ENCODE peak calls at places on chromosomes 4 and X, in nine cellular contexts. M is NCI-H345; G is M059J; I is fibroblast of the aortic adventitia; J is NCI-H1694 treated with DMSO at 0.1 percent for 48 hours; A is hepatocyte; W is MG63; C is stimulated activated CD4-positive, alpha-beta T cell treated with anti-CD3 and anti-CD28 coated beads, Interleukin-15, amount 100 ng/mL, for 1 hour; X is effector memory CD4-positive, alpha-beta T cell. O is an unnamed sample.

GRCh38 chrX:155263854-155264628 is at the start of gene RAB39B:
- DNase-seq in W (peak), G (peak), X (peak), M (peak), C (peak), J (peak), I (peak), A (peak), O (peak)

GRCh38 chrX:74023203-74023602 is 280.8 kb upstream of the ZCCHC13 start:
- DNase-seq in W (no peak), A (no peak), J (no peak), G (peak), I (no peak), M (no peak), C (no peak), X (no peak), O (no peak)

GRCh38 chr4:2083826-2084160 is 24.7 kb downstream of the NAT8L start:
- DNase-seq in I (no peak), A (no peak), J (no peak), G (no peak), M (no peak), X (no peak), W (no peak), C (no peak), O (no peak)

GRCh38 chrX:2351321-2351720 is 149.5 kb downstream of the DHRSX start:
- DNase-seq in A (peak), I (peak), M (no peak), G (peak), W (peak), X (no peak), C (no peak), J (no peak), O (no peak)

GRCh38 chr4:78922207-78922606 is 17.0 kb downstream of the PAQR3 start:
- DNase-seq in W (no peak), I (peak), G (peak), J (no peak), C (no peak), M (no peak), X (no peak), A (no peak), O (no peak)

GRCh38 chrX:16075087-16075486 is 48.3 kb upstream of the GRPR start:
- DNase-seq in J (no peak), C (no peak), A (no peak), M (no peak), X (no peak), I (no peak), W (peak), G (peak), O (no peak)

GRCh38 chr4:36997727-36998126 is 246.8 kb upstream of the NWD2 start:
- DNase-seq in X (no peak), C (no peak), J (no peak), G (peak), M (no peak), I (no peak), A (no peak), W (no peak), O (no peak)

GRCh38 chr4:145186719-145187118 is 6.3 kb upstream of the OTUD4 start:
- DNase-seq in C (no peak), M (no peak), A (no peak), I (no peak), J (no peak), W (no peak), G (no peak), X (no peak), O (no peak)

GRCh38 chrX:74187211-74187610 is 116.8 kb upstream of the ZCCHC13 start:
- DNase-seq in X (no peak), G (peak), I (peak), A (no peak), W (no peak), M (no peak), J (no peak), C (no peak), O (no peak)

GRCh38 chr4:138861130-138861529 is 154.5 kb upstream of the NOCT start:
- DNase-seq in M (no peak), C (no peak), X (no peak), A (no peak), I (no peak), G (peak), J (no peak), W (no peak), O (no peak)